ENCODE peak calls at places on chromosomes 7 and 10, in nine cellular contexts. R is Peyer's patch, M is A549, P is HepG2, V is esophagus muscularis mucosa, E is right lobe of liver, U is IMR-90, T is spleen, X is prostate gland. A is an unnamed sample.

GRCh38 chr7:96354881-96355280 is 33.0 kb upstream of the SLC25A13 start:
- DNase-seq in U (no peak), M (no peak), P (no peak), E (no peak), V (no peak), X (no peak), R (no peak), T (no peak), A (no peak)

GRCh38 chr7:34430456-34430855 is 227.6 kb upstream of the NPSR1 start:
- DNase-seq in V (no peak), M (peak; percentile 42), R (no peak), E (no peak), P (peak; percentile 41), T (no peak), U (peak; percentile 44), X (peak; percentile 12), A (no peak)

GRCh38 chr7:3159445-3159844 is 115.8 kb upstream of the CARD11 start:
- DNase-seq in M (no peak), T (no peak), P (no peak), U (no peak), E (no peak), R (no peak), X (no peak), V (no peak), A (no peak)

GRCh38 chr10:78134919-78135318 is 101.3 kb downstream of the RPS24 start:
- DNase-seq in U (no peak), P (no peak), M (peak; percentile 60), R (no peak), V (no peak), E (no peak), X (no peak), T (no peak), A (no peak)

GRCh38 chr10:88386204-88386877 is 196.8 kb downstream of the RNLS start:
- DNase-seq in P (peak; percentile 53), U (no peak), V (no peak), M (peak; percentile 15), T (no peak), R (no peak), X (no peak), E (no peak), A (no peak)

GRCh38 chr7:70637726-70638125 is 494.2 kb upstream of the GALNT17 start:
- DNase-seq in U (no peak), V (no peak), R (no peak), T (no peak), X (no peak), P (no peak), M (no peak), E (no peak), A (no peak)

GRCh38 chr7:151727579-151728285 is 149.2 kb downstream of the PRKAG2 start:
- DNase-seq in M (peak; percentile 93), U (peak; percentile 97), P (no peak), T (no peak), V (peak; percentile 96), E (peak; percentile 45), X (peak; percentile 58), R (peak; percentile 65), A (peak; percentile 27)

GRCh38 chr10:44981172-44982113 is 2.8 kb upstream of the DEPP1 start:
- DNase-seq in T (no peak), X (no peak), U (peak; percentile 92), R (no peak), V (no peak), E (peak; percentile 14), P (peak; percentile 86), M (peak; percentile 63), A (no peak)

GRCh38 chr7:116292381-116292780 is 82.0 kb downstream of the TES start:
- DNase-seq in T (no peak), U (no peak), V (no peak), X (no peak), E (no peak), M (no peak), P (no peak), R (no peak), A (no peak)

GRCh38 chr10:78332699-78333098 is 299.0 kb downstream of the RPS24 start:
- DNase-seq in P (no peak), R (no peak), V (peak; percentile 70), E (peak; percentile 21), X (peak; percentile 1), T (no peak), M (no peak), U (no peak), A (no peak)

GRCh38 chr10:71888623-71889387 is 37.8 kb upstream of the PSAP start:
- DNase-seq in R (peak; percentile 66), V (peak; percentile 97), X (peak; percentile 34), T (peak; percentile 96), E (peak; percentile 69), U (peak; percentile 77), M (peak; percentile 72), P (no peak), A (peak; percentile 50)

GRCh38 chr7:55124989-55125875 is 106.4 kb downstream of the EGFR start:
- DNase-seq in E (no peak), M (no peak), T (no peak), V (peak; percentile 90), X (no peak), R (no peak), P (peak; percentile 39), U (no peak), A (no peak)

GRCh38 chr7:84722086-84722485 is 464.8 kb downstream of the SEMA3D start:
- DNase-seq in P (no peak), E (no peak), X (no peak), R (no peak), U (peak; percentile 65), V (no peak), M (no peak), T (no peak), A (no peak)

GRCh38 chr7:72411419-72411818 is 719 bp downstream of the CALN1 start:
- DNase-seq in V (no peak), T (no peak), U (no peak), E (no peak), R (no peak), M (no peak), P (no peak), X (no peak), A (no peak)

GRCh38 chr7:105487559-105488218 is 34.4 kb downstream of the PUS7 start:
- DNase-seq in V (no peak), T (no peak), M (peak; percentile 12), E (no peak), P (peak; percentile 62), X (peak; percentile 21), R (no peak), U (peak; percentile 94), A (no peak)

GRCh38 chr10:32787690-32788284 is 170.2 kb downstream of the ITGB1 start:
- DNase-seq in P (no peak), T (no peak), R (no peak), V (no peak), U (no peak), E (no peak), M (no peak), X (no peak), A (no peak)

GRCh38 chr10:126262186-126262838 is 126.0 kb downstream of the ADAM12 start:
- DNase-seq in T (no peak), E (no peak), P (no peak), X (no peak), V (no peak), M (no peak), R (no peak), U (no peak), A (no peak)

GRCh38 chr10:44822349-44822748 is 88.8 kb upstream of the TMEM72 start:
- DNase-seq in U (no peak), P (no peak), V (no peak), M (no peak), X (no peak), T (no peak), E (no peak), R (no peak), A (no peak)

GRCh38 chr10:44576715-44577191 is 191.9 kb upstream of the CXCL12 start:
- DNase-seq in P (no peak), M (no peak), T (no peak), X (no peak), E (no peak), R (no peak), V (peak; percentile 86), U (peak; percentile 79), A (no peak)

GRCh38 chr10:102619281-102619981 is 24.8 kb upstream of the TRIM8 start:
- DNase-seq in U (no peak), R (no peak), E (no peak), X (no peak), V (no peak), T (no peak), M (no peak), P (no peak), A (no peak)
- H3K4me1 ChIP-seq in U (peaks cover 32% of the 10 kb centered on the region), R (peaks cover 5% of the 10 kb centered on the region), E (peaks cover 18% of the 10 kb centered on the region), X (peaks cover 35% of the 10 kb centered on the region), V (peaks cover 85% of the 10 kb centered on the region), T (peaks cover 64% of the 10 kb centered on the region), M (no peaks in the 10 kb centered on the region), P (peaks cover 34% of the 10 kb centered on the region), A (peaks cover 84% of the 10 kb centered on the region)

GRCh38 chr10:26448292-26448691 is 10.2 kb downstream of the APBB1IP start:
- DNase-seq in E (no peak), R (no peak), U (no peak), V (no peak), X (no peak), T (no peak), P (no peak), M (no peak), A (no peak)

GRCh38 chr10:26449726-26450125 is 11.6 kb downstream of the APBB1IP start:
- DNase-seq in P (no peak), T (no peak), E (no peak), X (no peak), U (no peak), M (no peak), V (peak; percentile 62), R (no peak), A (no peak)

GRCh38 chr10:26446258-26446657 is 8.1 kb downstream of the APBB1IP start:
- DNase-seq in X (no peak), R (no peak), E (no peak), P (no peak), U (no peak), M (no peak), T (no peak), V (no peak), A (no peak)

GRCh38 chr10:26451903-26452302 is 13.8 kb downstream of the APBB1IP start:
- DNase-seq in X (no peak), P (no peak), T (no peak), R (no peak), U (no peak), V (no peak), E (no peak), M (no peak), A (no peak)

GRCh38 chr10:26448706-26449435 is 10.7 kb downstream of the APBB1IP start:
- DNase-seq in E (no peak), M (no peak), R (no peak), X (no peak), P (no peak), U (no peak), V (peak; percentile 81), T (no peak), A (no peak)
- TF ChIP-seq POLR2A in E (no peak), M (no peak), R (no peak), X (no peak), P (no peak), U (no peak), V (no peak), T (no peak), A (no peak)

GRCh38 chr10:64376169-64376568 is 855.0 kb downstream of the REEP3 start:
- DNase-seq in E (no peak), T (no peak), P (no peak), M (no peak), U (no peak), X (no peak), V (no peak), R (no peak), A (no peak)
- TF ChIP-seq CTCF in E (peak; percentile 5), T (no peak), P (peak; percentile 30), M (no peak), U (no peak), X (no peak), V (no peak), R (no peak), A (no peak)

GRCh38 chr10:124719213-124719851 is 24.8 kb downstream of the FAM53B start:
- DNase-seq in T (peak; percentile 87), E (no peak), P (no peak), U (peak; percentile 52), V (no peak), M (no peak), R (peak; percentile 62), X (peak; percentile 65), A (peak; percentile 26)
- H3K4me1 ChIP-seq in T (peaks cover 100% of the 10 kb centered on the region), E (peaks cover 53% of the 10 kb centered on the region), P (peaks cover 66% of the 10 kb centered on the region), U (peaks cover 5% of the 10 kb centered on the region), V (peaks cover 82% of the 10 kb centered on the region), M (no peaks in the 10 kb centered on the region), R (peaks cover 79% of the 10 kb centered on the region), X (peaks cover 13% of the 10 kb centered on the region), A (peaks cover 89% of the 10 kb centered on the region)

A was measured in esophagus squamous epithelium.